ENCODE peak calls at places on chromosome 18, in five cellular contexts. F is uterus, T is tibial nerve, A is HCT116, R is body of pancreas. J is an unnamed sample. For H3K27me3, the result is how much of the 10 kb centered on the place peaks cover.

GRCh38 chr18:2430191-2430590 is 141.1 kb downstream of the METTL4 start:
- DNase-seq in F (no peak), T (no peak), A (no peak), R (no peak), J (no peak)

GRCh38 chr18:74126684-74127482 is 20.8 kb downstream of the FBXO15 start:
- DNase-seq in F (no peak), T (no peak), A (no peak), R (no peak), J (peak)

GRCh38 chr18:42330296-42330695 is 375.3 kb downstream of the PIK3C3 start:
- DNase-seq in F (no peak), T (no peak), A (no peak), R (no peak), J (no peak)

GRCh38 chr18:73646196-73646595 is 501.4 kb downstream of the FBXO15 start:
- DNase-seq in F (no peak), T (no peak), A (no peak), R (no peak), J (no peak)

GRCh38 chr18:55650363-55650870 is 62.4 kb upstream of the TCF4 start:
- DNase-seq in F (no peak), T (no peak), A (no peak), R (no peak), J (no peak)

GRCh38 chr18:48749768-48750167 is 201.0 kb downstream of the SMAD7 start:
- DNase-seq in F (peak), T (peak), A (no peak), R (no peak), J (no peak)

GRCh38 chr18:26091047-26091630 is 726 bp upstream of the SS18 start:
- DNase-seq in F (peak), T (peak), A (peak), R (peak), J (peak)

GRCh38 chr18:29496276-29496675 is 1319.3 kb upstream of the CDH2 start:
- DNase-seq in F (no peak), T (no peak), A (no peak), R (no peak), J (no peak)

GRCh38 chr18:56995579-56996194 is 151.2 kb upstream of the BOD1L2 start:
- DNase-seq in F (no peak), T (no peak), A (no peak), R (no peak), J (peak)

GRCh38 chr18:73004260-73004659 is 136.5 kb upstream of the NETO1 start:
- DNase-seq in F (no peak), T (no peak), A (no peak), R (no peak), J (no peak)

GRCh38 chr18:48100712-48101165 is 170.3 kb upstream of the SMAD2 start:
- DNase-seq in F (peak), T (no peak), A (no peak), R (no peak), J (peak)

GRCh38 chr18:76913583-76913982 is 91.2 kb downstream of the ZNF236 start:
- DNase-seq in F (no peak), T (no peak), A (no peak), R (no peak), J (no peak)

GRCh38 chr18:61569176-61569892 is 236.1 kb downstream of the CDH20 start:
- DNase-seq in F (no peak), T (no peak), A (no peak), R (no peak), J (no peak)

GRCh38 chr18:59799383-59800015 is 100.3 kb upstream of the PMAIP1 start:
- DNase-seq in F (no peak), T (no peak), A (no peak), R (no peak), J (no peak)

GRCh38 chr18:36058674-36059073 is 8.7 kb downstream of the RPRD1A start:
- DNase-seq in F (no peak), T (no peak), A (no peak), R (no peak), J (no peak)

GRCh38 chr18:24395049-24395780 is 2.4 kb downstream of the OSBPL1A start:
- DNase-seq in F (no peak), T (no peak), A (no peak), R (no peak), J (no peak)

GRCh38 chr18:23406271-23406787 is 46.8 kb upstream of the RIOK3 start:
- DNase-seq in F (no peak), T (no peak), A (no peak), R (no peak), J (no peak)

GRCh38 chr18:55906533-55906932 is 318.5 kb upstream of the TCF4 start:
- DNase-seq in F (no peak), T (no peak), A (no peak), R (no peak), J (no peak)

GRCh38 chr18:74013955-74014354 is 133.7 kb downstream of the FBXO15 start:
- DNase-seq in F (no peak), T (peak), A (no peak), R (no peak), J (no peak)

GRCh38 chr18:54828986-54829385 is 709 bp downstream of the RAB27B start:
- DNase-seq in F (no peak), T (no peak), A (no peak), R (no peak), J (no peak)

GRCh38 chr18:65352183-65352582 is 398.6 kb upstream of the CDH7 start:
- DNase-seq in F (no peak), T (no peak), A (no peak), R (no peak), J (no peak)

GRCh38 chr18:13136056-13136688 is 82.4 kb upstream of the LDLRAD4 start:
- DNase-seq in F (no peak), T (no peak), A (no peak), R (no peak), J (peak)

GRCh38 chr18:63578357-63578958 is 8.7 kb upstream of the SERPINB13 start:
- DNase-seq in F (no peak), T (peak), A (peak), R (peak), J (peak)

GRCh38 chr18:9901377-9901776 is 12.4 kb upstream of the VAPA start:
- DNase-seq in F (no peak), T (no peak), A (no peak), R (no peak), J (no peak)

GRCh38 chr18:40124107-40124506 is 1830.9 kb upstream of the PIK3C3 start:
- DNase-seq in F (no peak), T (no peak), A (no peak), R (no peak), J (no peak)

GRCh38 chr18:55317832-55318231 is 270.2 kb downstream of the TCF4 start:
- DNase-seq in F (no peak), T (no peak), A (no peak), R (no peak), J (no peak)

GRCh38 chr18:75160315-75160714 is 48.6 kb downstream of the PTGR3 start:
- DNase-seq in F (no peak), T (no peak), A (no peak), R (no peak), J (peak)

GRCh38 chr18:48887294-48887904 is 63.4 kb downstream of the SMAD7 start:
- DNase-seq in F (peak), T (no peak), A (no peak), R (no peak), J (no peak)

GRCh38 chr18:34771958-34772357 is 61.9 kb downstream of the DTNA start:
- DNase-seq in F (no peak), T (no peak), A (no peak), R (no peak), J (no peak)

GRCh38 chr18:76064998-76065397 is 430.0 kb downstream of the ZNF516 start:
- DNase-seq in F (no peak), T (no peak), A (no peak), R (no peak), J (peak)

GRCh38 chr18:5995626-5996025 is 100.3 kb upstream of the TMEM200C start:
- DNase-seq in F (no peak), T (no peak), A (no peak), R (no peak), J (peak)

GRCh38 chr18:36776650-36777049 is 52.2 kb downstream of the TPGS2 start:
- DNase-seq in F (no peak), T (no peak), A (no peak), R (no peak), J (no peak)

GRCh38 chr18:13889661-13890060 is 25.7 kb downstream of the MC2R start:
- DNase-seq in F (no peak), T (no peak), A (no peak), R (no peak), J (no peak)

GRCh38 chr18:35497006-35497333 is 790 bp downstream of the INO80C start:
- DNase-seq in F (peak), T (peak), A (no peak), R (peak), J (peak)

GRCh38 chr18:76349067-76349715 is 145.9 kb downstream of the ZNF516 start:
- DNase-seq in F (peak), T (peak), A (peak), R (peak), J (peak)

GRCh38 chr18:6842081-6842480 is 112.6 kb downstream of the ARHGAP28 start:
- DNase-seq in F (no peak), T (no peak), A (no peak), R (no peak), J (no peak)

GRCh38 chr18:7038330-7038846 is 79.2 kb downstream of the LAMA1 start:
- DNase-seq in F (peak), T (peak), A (no peak), R (peak), J (peak)

GRCh38 chr18:37544713-37545112 is 20.9 kb downstream of the CELF4 start:
- DNase-seq in F (no peak), T (no peak), A (no peak), R (no peak), J (no peak)

GRCh38 chr18:10041180-10041579 is 127.4 kb downstream of the VAPA start:
- DNase-seq in F (peak), T (peak), A (no peak), R (peak), J (no peak)

GRCh38 chr18:50405582-50406271 is 30.9 kb downstream of the SKA1 start:
- DNase-seq in F (no peak), T (no peak), A (no peak), R (no peak), J (peak)
- H3K27me3 ChIP-seq in F (under half), T (under half), A (under half), R (under half), J (under half)

GRCh38 chr18:28175930-28176673 is 828 bp downstream of the CDH2 start:
- DNase-seq in F (no peak), T (no peak), A (no peak), R (no peak), J (peak)

GRCh38 chr18:28176933-28177827 is at the start of gene CDH2:
- DNase-seq in F (peak), T (no peak), A (no peak), R (peak), J (peak)

GRCh38 chr18:28178720-28179119 is 1.8 kb upstream of the CDH2 start:
- DNase-seq in F (no peak), T (no peak), A (no peak), R (no peak), J (peak)

GRCh38 chr18:28176674-28176932 is 327 bp downstream of the CDH2 start:
- DNase-seq in F (no peak), T (no peak), A (no peak), R (no peak), J (no peak)

DNA sequence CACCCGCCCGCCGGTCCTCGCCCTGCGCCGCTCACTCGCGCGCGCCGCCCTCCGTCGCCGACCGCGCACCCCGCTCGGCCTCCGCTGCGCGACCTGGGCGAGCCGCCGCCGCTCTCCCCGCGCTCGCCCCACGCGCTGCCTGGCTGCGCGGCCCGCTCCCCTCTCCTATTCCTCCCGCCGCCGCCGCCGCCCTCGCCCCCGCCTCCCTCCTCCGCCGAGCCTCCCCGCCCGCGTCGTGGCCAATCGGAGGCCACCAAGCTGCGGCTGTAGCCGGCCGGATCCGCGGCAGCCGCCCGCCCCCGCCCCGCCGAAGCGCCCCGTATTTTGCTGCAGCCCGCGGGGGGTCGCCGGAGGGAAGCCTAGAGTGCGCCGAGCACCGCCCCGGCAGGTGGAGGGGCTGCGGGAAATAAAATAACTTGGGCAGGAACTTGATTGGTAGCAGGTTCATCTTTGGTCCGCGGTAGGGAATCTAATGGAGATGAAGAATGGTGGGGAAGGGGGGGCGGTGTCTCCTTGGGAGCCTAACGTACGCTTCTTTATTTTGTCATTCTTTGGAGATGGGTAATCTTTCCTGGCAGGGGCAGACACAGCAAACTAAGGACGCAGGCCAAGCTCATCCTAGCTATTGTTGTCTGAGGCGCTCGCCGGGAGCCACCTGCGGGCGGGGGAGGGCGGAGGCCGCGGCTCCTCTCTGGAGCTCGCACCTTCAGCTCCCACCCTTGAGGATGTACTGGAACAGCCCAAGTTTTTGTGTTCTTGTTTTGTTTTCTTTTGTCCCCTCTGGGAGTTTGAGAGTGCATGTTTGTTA is 1.1 kb upstream of the CDH2 start:
- DNase-seq in F (peak), T (no peak), A (no peak), R (peak), J (peak)
- H3K27me3 ChIP-seq in F (under half), T (under half), A (under half), R (under half), J (under half)

GRCh38 chr18:22171263-22171838 is 2.0 kb downstream of the GATA6 start:
- DNase-seq in F (no peak), T (no peak), A (no peak), R (peak), J (peak)
- H3K27me3 ChIP-seq in F (under half), T (under half), A (under half), R (under half), J (half or more)

DNA sequence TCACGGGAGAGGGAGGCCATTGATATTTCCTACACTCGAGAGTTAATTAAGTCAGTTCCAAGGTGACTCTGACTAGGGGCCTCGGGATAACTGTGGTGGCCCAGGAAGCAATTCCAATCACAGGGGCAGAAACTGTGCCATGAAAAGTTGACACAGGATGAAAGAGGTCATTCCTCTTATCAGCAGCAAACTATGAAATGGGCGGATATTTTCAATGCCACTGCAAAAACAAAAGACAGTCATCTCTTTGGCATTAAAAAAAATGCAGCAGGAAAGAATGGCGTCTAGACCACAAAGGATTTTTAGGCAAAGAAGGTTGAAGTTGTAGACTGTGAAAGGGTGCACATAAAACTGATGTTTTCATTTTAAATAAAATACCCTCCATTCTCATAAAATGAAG is 50.0 kb downstream of the TGIF1 start:
- DNase-seq in F (no peak), T (no peak), A (no peak), R (no peak), J (no peak)
- H3K27me3 ChIP-seq in F (under half), T (under half), A (under half), R (under half), J (under half)

GRCh38 chr18:8491516-8491915 is 117.7 kb upstream of the RAB12 start:
- DNase-seq in F (no peak), T (no peak), A (no peak), R (no peak), J (no peak)
- H3K27me3 ChIP-seq in F (under half), T (under half), A (under half), R (under half), J (under half)

GRCh38 chr18:45413180-45413836 is 202.0 kb upstream of the SLC14A2 start:
- DNase-seq in F (no peak), T (peak), A (no peak), R (no peak), J (no peak)
- H3K27me3 ChIP-seq in F (under half), T (under half), A (under half), R (under half), J (under half)

GRCh38 chr18:31042391-31043181 is at the start of gene DSC3:
- DNase-seq in F (peak), T (no peak), A (no peak), R (peak), J (peak)
- H3K27me3 ChIP-seq in F (half or more), T (under half), A (under half), R (under half), J (half or more)

GRCh38 chr18:44816028-44816427 is 135.3 kb downstream of the SETBP1 start:
- DNase-seq in F (no peak), T (no peak), A (no peak), R (no peak), J (peak)
- H3K27me3 ChIP-seq in F (under half), T (under half), A (under half), R (under half), J (under half)

DNA sequence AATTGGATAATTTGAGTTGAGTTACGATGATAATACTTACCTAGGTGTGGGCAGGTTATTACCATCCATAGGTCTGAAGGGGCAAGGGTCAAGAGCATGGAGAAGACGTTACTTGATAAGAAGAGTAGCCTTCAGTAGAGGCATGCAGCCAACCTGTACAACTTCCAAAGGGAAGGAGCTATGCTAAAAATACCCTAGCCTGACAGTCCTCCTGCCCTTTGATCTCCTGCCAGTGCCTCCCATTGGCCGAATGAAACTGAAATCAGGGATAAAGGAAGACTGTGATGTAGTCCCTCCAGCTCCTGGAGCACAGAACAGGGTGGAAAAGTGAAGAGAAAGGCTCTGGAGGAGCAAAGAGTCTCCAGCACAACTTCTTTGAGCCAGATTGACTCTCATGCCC is 487.4 kb downstream of the ADCYAP1 start:
- DNase-seq in F (no peak), T (no peak), A (no peak), R (peak), J (peak)
- H3K27me3 ChIP-seq in F (under half), T (under half), A (under half), R (under half), J (under half)

J was measured in H7.